ENCODE peak calls at places on chromosome 6, in nine cellular contexts. I is activated CD4-positive, alpha-beta T cell treated with anti-CD3 and anti-CD28 coated beads for 24 hours; H is GDM1; V is effector CD4-positive, alpha-beta T cell; A is T-helper 1 cell; O is anterior cingulate cortex; W is glutamatergic neuron; D is NCI-H1694; E is left ventricle myocardium inferior. S is an unnamed sample.

GRCh38 chr6:151052021-151052646 is 186.6 kb downstream of the MTHFD1L start:
- DNase-seq in V (no peak), H (no peak), O (no peak), A (no peak), D (no peak), E (no peak), I (no peak), W (no peak), S (no peak)

GRCh38 chr6:125872259-125872921 is 81.6 kb downstream of the NCOA7 start:
- DNase-seq in W (no peak), D (no peak), E (no peak), I (no peak), V (no peak), A (no peak), O (no peak), H (no peak), S (no peak)

GRCh38 chr6:2765896-2766766 is 938 bp downstream of the WRNIP1 start:
- DNase-seq in O (peak), V (peak), A (peak), E (peak), W (peak), H (no peak), D (no peak), I (peak), S (peak)

GRCh38 chr6:1497593-1498105 is 108.3 kb downstream of the FOXF2 start:
- DNase-seq in W (no peak), V (no peak), D (no peak), I (no peak), E (peak), H (no peak), A (no peak), O (peak), S (no peak)

GRCh38 chr6:43714311-43715055 is 26.9 kb upstream of the MRPS18A start:
- DNase-seq in V (no peak), E (peak), H (no peak), O (no peak), A (no peak), I (no peak), W (no peak), D (no peak), S (no peak)

GRCh38 chr6:57006101-57006500 is 40.4 kb upstream of the KIAA1586 start:
- DNase-seq in H (no peak), E (no peak), I (no peak), D (no peak), A (no peak), V (no peak), O (no peak), W (no peak), S (no peak)

GRCh38 chr6:134373282-134373922 is 55.5 kb upstream of the SGK1 start:
- DNase-seq in A (no peak), E (peak), O (peak), D (no peak), I (no peak), W (no peak), V (no peak), H (peak), S (no peak)

GRCh38 chr6:21423106-21423854 is 170.3 kb upstream of the SOX4 start:
- DNase-seq in W (no peak), V (no peak), E (no peak), H (no peak), A (no peak), I (no peak), D (no peak), O (no peak), S (no peak)

GRCh38 chr6:169669889-169670288 is 31.9 kb downstream of the WDR27 start:
- DNase-seq in I (no peak), O (no peak), D (no peak), W (no peak), V (no peak), A (no peak), H (no peak), E (no peak), S (no peak)

GRCh38 chr6:13573669-13574110 is 711 bp upstream of the SIRT5 start:
- DNase-seq in O (no peak), V (no peak), D (no peak), H (no peak), I (peak), E (peak), A (no peak), W (no peak), S (no peak)

GRCh38 chr6:75205776-75206334 is at the start of gene COL12A1:
- DNase-seq in A (no peak), H (no peak), V (no peak), E (peak), D (no peak), I (no peak), O (no peak), W (peak), S (no peak)

GRCh38 chr6:71194730-71195129 is 93.9 kb upstream of the OGFRL1 start:
- DNase-seq in D (no peak), A (no peak), I (no peak), H (no peak), V (no peak), W (no peak), E (no peak), O (no peak), S (no peak)

S was measured in effector memory CD8-positive, alpha-beta T cell.